ENCODE peak calls at places on chromosomes 16 and 17, in four cellular contexts. One of them, this sample, is unnamed. For H3K4me1, the result is how much of the 10 kb centered on the place peaks cover.

GRCh38 chr17:81519284-81520020 is 6.9 kb upstream of the ACTG1 start:
- DNase-seq in endothelial cell of umbilical vein: no peak
- DNase-seq in A549: peak
- DNase-seq in HCT116: peak
- DNase-seq in this sample: no peak

GRCh38 chr16:50680907-50681885 is at the start of gene SNX20:
- DNase-seq in endothelial cell of umbilical vein: no peak
- DNase-seq in A549: no peak
- DNase-seq in HCT116: no peak
- DNase-seq in this sample: peak

GRCh38 chr16:35398208-35398607 is 1938.8 kb downstream of the TP53TG3F start:
- DNase-seq in endothelial cell of umbilical vein: no peak
- DNase-seq in A549: no peak
- DNase-seq in HCT116: no peak
- DNase-seq in this sample: no peak

GRCh38 chr17:6231886-6232767 is 161.9 kb downstream of the WSCD1 start:
- DNase-seq in endothelial cell of umbilical vein: peak
- DNase-seq in A549: no peak
- DNase-seq in HCT116: no peak
- DNase-seq in this sample: no peak

GRCh38 chr16:65180986-65181710 is 59.3 kb upstream of the CDH11 start:
- DNase-seq in endothelial cell of umbilical vein: no peak
- DNase-seq in A549: no peak
- DNase-seq in HCT116: no peak
- DNase-seq in this sample: no peak

GRCh38 chr17:41402161-41402560 is 4.8 kb upstream of the KRT31 start:
- DNase-seq in endothelial cell of umbilical vein: no peak
- DNase-seq in A549: no peak
- DNase-seq in HCT116: no peak
- DNase-seq in this sample: no peak

GRCh38 chr17:28508325-28508724 is 2.2 kb downstream of the FOXN1 start:
- DNase-seq in endothelial cell of umbilical vein: no peak
- DNase-seq in A549: no peak
- DNase-seq in HCT116: no peak
- DNase-seq in this sample: no peak

GRCh38 chr16:27924411-27925118 is 138.9 kb downstream of the GSG1L start:
- DNase-seq in endothelial cell of umbilical vein: no peak
- DNase-seq in A549: no peak
- DNase-seq in HCT116: peak
- DNase-seq in this sample: no peak

GRCh38 chr16:56246051-56246817 is 54.9 kb downstream of the GNAO1 start:
- DNase-seq in endothelial cell of umbilical vein: no peak
- DNase-seq in A549: peak
- DNase-seq in HCT116: no peak
- DNase-seq in this sample: peak

GRCh38 chr17:8630227-8630801 is at the start of gene MYH10:
- DNase-seq in endothelial cell of umbilical vein: no peak
- DNase-seq in A549: no peak
- DNase-seq in HCT116: no peak
- DNase-seq in this sample: peak

GRCh38 chr17:29584452-29585079 is 4.9 kb downstream of the GIT1 start:
- DNase-seq in endothelial cell of umbilical vein: no peak
- DNase-seq in A549: no peak
- DNase-seq in HCT116: no peak
- DNase-seq in this sample: no peak

GRCh38 chr16:80202831-80203230 is 338.0 kb upstream of the DYNLRB2 start:
- DNase-seq in endothelial cell of umbilical vein: no peak
- DNase-seq in A549: no peak
- DNase-seq in HCT116: no peak
- DNase-seq in this sample: no peak

GRCh38 chr17:7367918-7368596 is 12.8 kb upstream of the TNK1 start:
- DNase-seq in endothelial cell of umbilical vein: no peak
- DNase-seq in A549: no peak
- DNase-seq in HCT116: no peak
- DNase-seq in this sample: no peak

GRCh38 chr17:47707056-47707791 is 13.3 kb downstream of the TBKBP1 start:
- DNase-seq in endothelial cell of umbilical vein: no peak
- DNase-seq in A549: no peak
- DNase-seq in HCT116: no peak
- DNase-seq in this sample: no peak
- H3K4me1 ChIP-seq in endothelial cell of umbilical vein: under half
- H3K4me1 ChIP-seq in A549: under half
- H3K4me1 ChIP-seq in HCT116: under half
- H3K4me1 ChIP-seq in this sample: under half

GRCh38 chr17:40303009-40303657 is 5.8 kb upstream of the RARA start:
- DNase-seq in endothelial cell of umbilical vein: peak
- DNase-seq in A549: peak
- DNase-seq in HCT116: peak
- DNase-seq in this sample: peak
- TF ChIP-seq POLR2A in endothelial cell of umbilical vein: no peak
- TF ChIP-seq POLR2A in A549: no peak
- TF ChIP-seq POLR2A in HCT116: no peak
- TF ChIP-seq POLR2A in this sample: no peak

GRCh38 chr17:63476857-63477470 is at the start of gene ACE:
- DNase-seq in endothelial cell of umbilical vein: peak
- DNase-seq in A549: peak
- DNase-seq in HCT116: no peak
- DNase-seq in this sample: peak

GRCh38 chr17:63474174-63474913 is 2.5 kb upstream of the ACE start:
- DNase-seq in endothelial cell of umbilical vein: peak
- DNase-seq in A549: no peak
- DNase-seq in HCT116: no peak
- DNase-seq in this sample: peak

GRCh38 chr17:63475491-63476412 is 1.1 kb upstream of the ACE start:
- DNase-seq in endothelial cell of umbilical vein: no peak
- DNase-seq in A549: no peak
- DNase-seq in HCT116: no peak
- DNase-seq in this sample: no peak

GRCh38 chr17:63476494-63476856 is 386 bp upstream of the ACE start:
- DNase-seq in endothelial cell of umbilical vein: peak
- DNase-seq in A549: no peak
- DNase-seq in HCT116: no peak
- DNase-seq in this sample: no peak

DNA sequence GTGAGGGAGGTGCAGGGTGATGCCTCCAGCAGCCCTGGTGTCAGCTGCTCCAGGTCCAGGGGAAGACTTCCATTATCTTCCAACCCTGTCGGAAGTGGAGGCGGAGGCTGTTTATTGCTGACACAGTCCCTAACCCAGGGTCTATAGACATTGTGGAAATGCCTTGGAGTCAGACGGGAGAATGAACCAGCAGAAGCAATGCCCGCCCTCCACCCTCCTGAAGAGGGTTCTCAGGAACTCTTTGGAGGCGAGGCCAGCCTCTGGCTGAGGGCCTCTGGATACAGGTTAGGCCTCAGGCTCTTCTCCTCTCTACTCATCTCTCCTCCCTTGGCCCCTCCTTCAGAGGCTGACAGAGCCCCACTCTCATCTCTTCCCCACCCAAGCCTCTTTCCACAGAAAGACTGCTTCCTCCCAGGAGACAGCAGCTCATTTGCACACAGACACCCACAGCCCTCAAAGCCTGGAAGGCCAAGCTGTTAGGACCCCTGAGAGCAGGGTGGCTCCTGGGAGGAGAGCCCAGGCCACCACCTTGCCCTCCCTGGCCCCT is 1.9 kb upstream of the ACE start:
- DNase-seq in endothelial cell of umbilical vein: no peak
- DNase-seq in A549: no peak
- DNase-seq in HCT116: no peak
- DNase-seq in this sample: no peak
- H3K4me1 ChIP-seq in endothelial cell of umbilical vein: under half
- H3K4me1 ChIP-seq in A549: under half
- H3K4me1 ChIP-seq in HCT116: under half
- H3K4me1 ChIP-seq in this sample: under half

GRCh38 chr16:70735141-70735979 is 49.5 kb upstream of the MTSS2 start:
- DNase-seq in endothelial cell of umbilical vein: no peak
- DNase-seq in A549: no peak
- DNase-seq in HCT116: no peak
- DNase-seq in this sample: peak

GRCh38 chr16:70736454-70737376 is 50.9 kb upstream of the MTSS2 start:
- DNase-seq in endothelial cell of umbilical vein: no peak
- DNase-seq in A549: no peak
- DNase-seq in HCT116: no peak
- DNase-seq in this sample: no peak

GRCh38 chr16:70739389-70739788 is 53.5 kb upstream of the MTSS2 start:
- DNase-seq in endothelial cell of umbilical vein: no peak
- DNase-seq in A549: no peak
- DNase-seq in HCT116: no peak
- DNase-seq in this sample: no peak

GRCh38 chr16:70738083-70738977 is 52.5 kb upstream of the MTSS2 start:
- DNase-seq in endothelial cell of umbilical vein: peak
- DNase-seq in A549: peak
- DNase-seq in HCT116: no peak
- DNase-seq in this sample: no peak

DNA sequence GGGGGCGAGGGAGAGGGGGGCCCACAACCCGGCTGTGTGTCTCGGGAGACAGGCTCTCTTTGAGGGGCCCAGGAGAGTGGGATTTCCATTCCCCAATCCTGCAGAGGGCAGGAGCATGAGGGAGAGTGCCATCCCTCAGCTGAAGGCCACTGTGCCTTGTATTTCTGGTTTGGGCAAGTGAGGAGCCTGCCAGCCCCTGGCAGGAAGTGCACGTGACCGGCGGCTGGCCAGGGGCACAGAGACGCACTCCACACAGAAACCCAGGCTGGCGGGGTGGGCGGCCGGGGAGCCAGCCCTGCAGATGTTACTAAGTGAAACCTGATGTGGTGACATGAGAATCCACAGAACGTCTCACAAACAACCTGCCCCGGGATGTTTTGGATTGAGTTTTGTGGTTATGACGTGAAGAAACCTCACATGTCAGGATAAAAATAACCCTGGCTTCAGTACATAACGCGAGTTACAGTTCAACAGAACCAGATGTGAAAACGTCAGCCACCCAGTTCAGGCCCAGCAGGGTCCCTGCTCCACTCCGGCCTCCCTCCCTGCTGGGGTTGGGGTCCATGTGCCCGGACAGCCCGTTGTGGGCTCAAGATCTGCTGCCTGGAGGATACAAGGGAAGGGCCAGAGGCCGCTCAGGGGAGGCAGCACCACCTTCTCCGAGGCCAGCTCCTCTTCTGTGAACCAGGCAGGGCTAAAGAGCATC is 51.7 kb upstream of the MTSS2 start:
- DNase-seq in endothelial cell of umbilical vein: no peak
- DNase-seq in A549: no peak
- DNase-seq in HCT116: no peak
- DNase-seq in this sample: no peak
- TF ChIP-seq POLR2A in endothelial cell of umbilical vein: no peak
- TF ChIP-seq POLR2A in A549: no peak
- TF ChIP-seq POLR2A in HCT116: no peak
- TF ChIP-seq POLR2A in this sample: no peak

GRCh38 chr17:83200231-83200699 is 120.9 kb downstream of the METRNL start:
- DNase-seq in endothelial cell of umbilical vein: no peak
- DNase-seq in A549: no peak
- DNase-seq in HCT116: no peak
- DNase-seq in this sample: peak

GRCh38 chr17:83200746-83201145 is 121.3 kb downstream of the METRNL start:
- DNase-seq in endothelial cell of umbilical vein: no peak
- DNase-seq in A549: no peak
- DNase-seq in HCT116: no peak
- DNase-seq in this sample: peak

GRCh38 chr17:83196973-83197880 is 117.8 kb downstream of the METRNL start:
- DNase-seq in endothelial cell of umbilical vein: no peak
- DNase-seq in A549: no peak
- DNase-seq in HCT116: no peak
- DNase-seq in this sample: peak

GRCh38 chr17:83199500-83200201 is 120.2 kb downstream of the METRNL start:
- DNase-seq in endothelial cell of umbilical vein: no peak
- DNase-seq in A549: no peak
- DNase-seq in HCT116: no peak
- DNase-seq in this sample: peak

GRCh38 chr17:83198366-83199341 is 119.2 kb downstream of the METRNL start:
- DNase-seq in endothelial cell of umbilical vein: no peak
- DNase-seq in A549: no peak
- DNase-seq in HCT116: no peak
- DNase-seq in this sample: peak
- H3K4me1 ChIP-seq in endothelial cell of umbilical vein: under half
- H3K4me1 ChIP-seq in A549: under half
- H3K4me1 ChIP-seq in HCT116: under half
- H3K4me1 ChIP-seq in this sample: under half

GRCh38 chr17:56833023-56833811 is 503 bp downstream of the C17orf67 start:
- DNase-seq in endothelial cell of umbilical vein: peak
- DNase-seq in A549: peak
- DNase-seq in HCT116: peak
- DNase-seq in this sample: peak
- TF ChIP-seq POLR2A in endothelial cell of umbilical vein: no peak
- TF ChIP-seq POLR2A in A549: peak
- TF ChIP-seq POLR2A in HCT116: no peak
- TF ChIP-seq POLR2A in this sample: no peak

GRCh38 chr16:11801481-11802021 is 4.5 kb upstream of the ZC3H7A start:
- DNase-seq in endothelial cell of umbilical vein: no peak
- DNase-seq in A549: peak
- DNase-seq in HCT116: no peak
- DNase-seq in this sample: no peak

GRCh38 chr16:11797957-11798299 is 870 bp upstream of the ZC3H7A start:
- DNase-seq in endothelial cell of umbilical vein: peak
- DNase-seq in A549: peak
- DNase-seq in HCT116: no peak
- DNase-seq in this sample: no peak

GRCh38 chr16:11799509-11800384 is 2.7 kb upstream of the ZC3H7A start:
- DNase-seq in endothelial cell of umbilical vein: no peak
- DNase-seq in A549: no peak
- DNase-seq in HCT116: no peak
- DNase-seq in this sample: no peak

GRCh38 chr16:11799017-11799381 is 1.9 kb upstream of the ZC3H7A start:
- DNase-seq in endothelial cell of umbilical vein: no peak
- DNase-seq in A549: no peak
- DNase-seq in HCT116: no peak
- DNase-seq in this sample: no peak

GRCh38 chr16:11800385-11800718 is 3.3 kb upstream of the ZC3H7A start:
- DNase-seq in endothelial cell of umbilical vein: no peak
- DNase-seq in A549: no peak
- DNase-seq in HCT116: no peak
- DNase-seq in this sample: no peak
- H3K4me1 ChIP-seq in endothelial cell of umbilical vein: under half
- H3K4me1 ChIP-seq in A549: under half
- H3K4me1 ChIP-seq in HCT116: under half
- H3K4me1 ChIP-seq in this sample: under half

DNA sequence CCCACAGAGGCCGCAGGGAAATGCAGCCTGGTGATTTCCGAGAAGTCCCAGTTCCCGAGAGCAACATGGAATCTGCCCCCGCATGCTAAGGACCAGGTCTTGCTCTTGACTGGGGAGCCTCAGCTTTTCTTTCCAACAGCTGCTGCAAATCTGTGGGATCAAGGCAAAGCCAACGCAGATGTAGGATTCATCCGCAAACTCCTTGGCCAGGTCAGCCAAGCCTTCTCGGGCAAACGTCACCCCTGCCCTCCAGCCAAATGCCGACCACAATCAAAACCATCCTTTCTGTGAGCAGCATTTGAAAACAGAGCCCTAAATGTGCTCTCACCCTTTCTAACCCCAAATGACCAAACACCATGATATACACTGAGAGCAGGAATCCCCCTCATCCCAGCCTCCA is 54.0 kb downstream of the MRM3 start:
- DNase-seq in endothelial cell of umbilical vein: no peak
- DNase-seq in A549: no peak
- DNase-seq in HCT116: no peak
- DNase-seq in this sample: no peak
- TF ChIP-seq POLR2A in endothelial cell of umbilical vein: no peak
- TF ChIP-seq POLR2A in A549: no peak
- TF ChIP-seq POLR2A in HCT116: no peak
- TF ChIP-seq POLR2A in this sample: no peak